ENCODE peak calls at places on chromosomes 1 and 21, in seven cellular contexts. E is cardiac muscle cell, O is upper lobe of right lung, X is fibroblast of villous mesenchyme, J is mucosa of descending colon, H is PC-9, S is heart left ventricle. A is an unnamed sample.

GRCh38 chr1:201230676-201231075 is 40.1 kb downstream of the IGFN1 start:
- DNase-seq in E (no peak), O (no peak), X (no peak), J (no peak), H (no peak), S (peak), A (no peak)

GRCh38 chr1:165666152-165666551 is 32.2 kb downstream of the ALDH9A1 start:
- DNase-seq in E (peak), O (no peak), X (peak), J (no peak), H (no peak), S (no peak), A (peak)

GRCh38 chr1:82931051-82931450 is 1067.9 kb downstream of the TTLL7 start:
- DNase-seq in E (peak), O (no peak), X (no peak), J (no peak), H (no peak), S (no peak), A (no peak)

GRCh38 chr1:107430540-107431228 is 289.8 kb downstream of the NTNG1 start:
- DNase-seq in E (peak), O (no peak), X (peak), J (no peak), H (peak), S (no peak), A (no peak)

GRCh38 chr1:188027613-188028012 is 1198.9 kb downstream of the PLA2G4A start:
- DNase-seq in E (peak), O (no peak), X (peak), J (no peak), H (peak), S (no peak), A (peak)

GRCh38 chr21:28822882-28823335 is 169.8 kb downstream of the LTN1 start:
- DNase-seq in E (peak), O (no peak), X (peak), J (no peak), H (peak), S (no peak), A (no peak)

GRCh38 chr1:100100202-100100601 is 32.5 kb downstream of the SASS6 start:
- DNase-seq in E (peak), O (no peak), X (peak), J (no peak), H (no peak), S (no peak), A (peak)

GRCh38 chr1:156154317-156154749 is 948 bp downstream of the SEMA4A start:
- DNase-seq in E (no peak), O (peak), X (no peak), J (peak), H (no peak), S (no peak), A (no peak)

GRCh38 chr1:115832651-115833050 is 8.3 kb downstream of the NHLH2 start:
- DNase-seq in E (no peak), O (no peak), X (no peak), J (no peak), H (no peak), S (no peak), A (no peak)

GRCh38 chr1:54791880-54792522 is 9.1 kb downstream of the TTC22 start:
- DNase-seq in E (peak), O (no peak), X (peak), J (no peak), H (no peak), S (no peak), A (no peak)
- TF ChIP-seq CTCF in E (peak), O (peak), X (peak), J (peak), H (peak), S (peak), A (peak)

DNA sequence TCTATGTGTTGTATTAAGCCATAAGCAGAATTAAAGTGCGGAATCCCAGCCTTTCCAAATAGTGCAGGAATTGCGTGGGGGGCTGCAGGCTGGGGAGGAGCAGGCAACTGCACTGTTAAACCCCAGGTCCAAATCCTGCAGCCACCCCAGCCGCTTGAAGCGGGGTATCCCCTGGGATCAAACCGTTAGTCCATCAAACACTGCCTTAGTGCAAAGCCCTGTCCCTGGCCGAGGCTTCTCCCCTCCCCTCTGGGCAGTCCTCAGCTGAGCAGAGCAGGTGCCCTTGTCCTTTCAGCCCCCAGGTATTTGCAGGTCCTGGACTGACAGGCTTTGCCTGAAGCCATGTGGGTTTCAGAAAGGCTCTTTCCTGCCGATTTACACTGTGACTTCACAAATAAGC is 390.3 kb downstream of the CAMTA1 start:
- DNase-seq in E (no peak), O (no peak), X (no peak), J (no peak), H (no peak), S (no peak), A (no peak)
- H3K4me3 ChIP-seq in E (no peak), O (no peak), X (no peak), J (no peak), H (no peak), S (no peak), A (no peak)

GRCh38 chr1:13807213-13807612 is 107.2 kb downstream of the PRDM2 start:
- DNase-seq in E (peak), O (peak), X (peak), J (no peak), H (no peak), S (no peak), A (no peak)
- TF ChIP-seq CTCF in E (peak), O (peak), X (peak), J (no peak), H (no peak), S (peak), A (peak)

GRCh38 chr1:205849619-205850355 is at the start of gene PM20D1:
- DNase-seq in E (peak), O (peak), X (peak), J (peak), H (peak), S (peak), A (no peak)
- H3K4me3 ChIP-seq in E (no peak), O (peak), X (peak), J (no peak), H (no peak), S (peak), A (peak)

GRCh38 chr1:74937176-74937575 is 197.0 kb upstream of the LHX8 start:
- DNase-seq in E (no peak), O (no peak), X (peak), J (no peak), H (no peak), S (no peak), A (no peak)

GRCh38 chr1:74935446-74935845 is 198.7 kb upstream of the LHX8 start:
- DNase-seq in E (no peak), O (no peak), X (no peak), J (no peak), H (no peak), S (no peak), A (no peak)

GRCh38 chr1:74933500-74933899 is 200.5 kb downstream of the TYW3 start:
- DNase-seq in E (no peak), O (no peak), X (no peak), J (no peak), H (no peak), S (no peak), A (no peak)
- TF ChIP-seq CTCF in E (no peak), O (no peak), X (no peak), J (no peak), H (no peak), S (no peak), A (no peak)

A was measured in AG04449.